ENCODE peak calls at places on chromosomes 6 and 20, in ten cellular contexts. A is RWPE1; N is heart left ventricle; R is naive thymus-derived CD4-positive, alpha-beta T cell; J is lower lobe of right lung; X is WERI-Rb-1; M is heart right ventricle; K is uterus; D is cardiac muscle cell; L is CD8-positive, alpha-beta T cell. U is an unnamed sample.

GRCh38 chr20:24949756-24950127 is 673 bp downstream of the CST7 start:
- DNase-seq in A (no peak), N (no peak), R (no peak), J (no peak), X (no peak), M (no peak), K (no peak), D (no peak), L (no peak), U (no peak)

GRCh38 chr6:107033136-107033535 is 5.1 kb downstream of the MTRES1 start:
- DNase-seq in A (no peak), N (no peak), R (no peak), J (no peak), X (no peak), M (no peak), K (no peak), D (no peak), L (no peak), U (no peak)

GRCh38 chr6:155030148-155030720 is 35.1 kb downstream of the TIAM2 start:
- DNase-seq in A (no peak), N (no peak), R (no peak), J (no peak), X (no peak), M (no peak), K (no peak), D (no peak), L (no peak), U (no peak)

GRCh38 chr20:40294747-40295146 is 394.3 kb downstream of the MAFB start:
- DNase-seq in A (no peak), N (no peak), R (no peak), J (no peak), X (no peak), M (no peak), K (no peak), D (no peak), L (no peak), U (no peak)

GRCh38 chr6:159079367-159079766 is 34.6 kb upstream of the TAGAP start:
- DNase-seq in A (no peak), N (no peak), R (no peak), J (no peak), X (no peak), M (no peak), K (no peak), D (no peak), L (no peak), U (no peak)

GRCh38 chr20:48791014-48791413 is 36.8 kb downstream of the PREX1 start:
- DNase-seq in A (no peak), N (no peak), R (no peak), J (no peak), X (no peak), M (no peak), K (no peak), D (no peak), L (no peak), U (no peak)

GRCh38 chr6:169058634-169059033 is 195.0 kb downstream of the THBS2 start:
- DNase-seq in A (no peak), N (no peak), R (no peak), J (no peak), X (no peak), M (no peak), K (no peak), D (no peak), L (no peak), U (no peak)

GRCh38 chr6:39452306-39452705 is 129.8 kb upstream of the KCNK16 start:
- DNase-seq in A (peak), N (no peak), R (no peak), J (no peak), X (no peak), M (no peak), K (no peak), D (no peak), L (no peak), U (no peak)

GRCh38 chr20:13102237-13102636 is 93.5 kb downstream of the SPTLC3 start:
- DNase-seq in A (no peak), N (no peak), R (no peak), J (no peak), X (no peak), M (no peak), K (no peak), D (no peak), L (no peak), U (no peak)

GRCh38 chr20:50367104-50367674 is 143.0 kb upstream of the PTPN1 start:
- DNase-seq in A (no peak), N (no peak), R (no peak), J (no peak), X (no peak), M (no peak), K (no peak), D (no peak), L (no peak), U (no peak)

GRCh38 chr6:53412751-53413150 is 64.0 kb upstream of the ELOVL5 start:
- DNase-seq in A (no peak), N (no peak), R (no peak), J (no peak), X (no peak), M (no peak), K (no peak), D (no peak), L (no peak), U (no peak)

GRCh38 chr6:43129434-43130194 is 41.5 kb upstream of the SRF start:
- DNase-seq in A (peak), N (no peak), R (no peak), J (no peak), X (peak), M (no peak), K (peak), D (peak), L (no peak), U (no peak)

GRCh38 chr6:1110164-1110563 is 201.7 kb upstream of the FOXQ1 start:
- DNase-seq in A (no peak), N (no peak), R (no peak), J (no peak), X (peak), M (no peak), K (no peak), D (no peak), L (no peak), U (no peak)

GRCh38 chr20:8303651-8304050 is 171.6 kb downstream of the PLCB1 start:
- DNase-seq in A (no peak), N (no peak), R (no peak), J (no peak), X (no peak), M (no peak), K (no peak), D (no peak), L (no peak), U (no peak)

GRCh38 chr20:46070215-46070910 is 19.4 kb downstream of the NCOA5 start:
- DNase-seq in A (no peak), N (no peak), R (no peak), J (no peak), X (no peak), M (no peak), K (no peak), D (no peak), L (no peak), U (no peak)

GRCh38 chr20:43963872-43964791 is 49.5 kb downstream of the TOX2 start:
- DNase-seq in A (no peak), N (peak), R (peak), J (no peak), X (no peak), M (peak), K (no peak), D (no peak), L (peak), U (no peak)

GRCh38 chr20:2507875-2508630 is 662 bp downstream of the ZNF343 start:
- DNase-seq in A (peak), N (peak), R (no peak), J (no peak), X (no peak), M (peak), K (no peak), D (no peak), L (no peak), U (no peak)

GRCh38 chr6:21003780-21004541 is 469.7 kb downstream of the CDKAL1 start:
- DNase-seq in A (peak), N (no peak), R (no peak), J (no peak), X (no peak), M (no peak), K (no peak), D (no peak), L (no peak), U (no peak)

GRCh38 chr20:41138527-41139226 is 1.3 kb downstream of the PLCG1 start:
- DNase-seq in A (peak), N (no peak), R (peak), J (no peak), X (no peak), M (peak), K (no peak), D (peak), L (no peak), U (no peak)

GRCh38 chr6:127051571-127052260 is 66.8 kb upstream of the RSPO3 start:
- DNase-seq in A (no peak), N (no peak), R (no peak), J (no peak), X (no peak), M (no peak), K (no peak), D (no peak), L (no peak), U (no peak)

GRCh38 chr6:7264041-7264440 is 49.0 kb downstream of the SSR1 start:
- DNase-seq in A (no peak), N (no peak), R (no peak), J (no peak), X (peak), M (no peak), K (no peak), D (no peak), L (no peak), U (no peak)

GRCh38 chr6:79467716-79468115 is 69.5 kb downstream of the LCA5 start:
- DNase-seq in A (no peak), N (no peak), R (no peak), J (no peak), X (no peak), M (no peak), K (no peak), D (no peak), L (no peak), U (no peak)

GRCh38 chr6:35412102-35412501 is 40.0 kb upstream of the FANCE start:
- DNase-seq in A (no peak), N (no peak), R (no peak), J (no peak), X (peak), M (no peak), K (no peak), D (no peak), L (no peak), U (no peak)

GRCh38 chr6:138970856-138971425 is 17.1 kb downstream of the REPS1 start:
- DNase-seq in A (peak), N (peak), R (no peak), J (no peak), X (no peak), M (peak), K (no peak), D (no peak), L (no peak), U (peak)

GRCh38 chr6:24899647-24900325 is 36.0 kb downstream of the RIPOR2 start:
- DNase-seq in A (no peak), N (no peak), R (peak), J (no peak), X (no peak), M (no peak), K (no peak), D (no peak), L (no peak), U (no peak)

GRCh38 chr6:158046201-158047119 is 64.8 kb downstream of the SYNJ2 start:
- DNase-seq in A (no peak), N (no peak), R (peak), J (peak), X (peak), M (no peak), K (no peak), D (no peak), L (no peak), U (no peak)

DNA sequence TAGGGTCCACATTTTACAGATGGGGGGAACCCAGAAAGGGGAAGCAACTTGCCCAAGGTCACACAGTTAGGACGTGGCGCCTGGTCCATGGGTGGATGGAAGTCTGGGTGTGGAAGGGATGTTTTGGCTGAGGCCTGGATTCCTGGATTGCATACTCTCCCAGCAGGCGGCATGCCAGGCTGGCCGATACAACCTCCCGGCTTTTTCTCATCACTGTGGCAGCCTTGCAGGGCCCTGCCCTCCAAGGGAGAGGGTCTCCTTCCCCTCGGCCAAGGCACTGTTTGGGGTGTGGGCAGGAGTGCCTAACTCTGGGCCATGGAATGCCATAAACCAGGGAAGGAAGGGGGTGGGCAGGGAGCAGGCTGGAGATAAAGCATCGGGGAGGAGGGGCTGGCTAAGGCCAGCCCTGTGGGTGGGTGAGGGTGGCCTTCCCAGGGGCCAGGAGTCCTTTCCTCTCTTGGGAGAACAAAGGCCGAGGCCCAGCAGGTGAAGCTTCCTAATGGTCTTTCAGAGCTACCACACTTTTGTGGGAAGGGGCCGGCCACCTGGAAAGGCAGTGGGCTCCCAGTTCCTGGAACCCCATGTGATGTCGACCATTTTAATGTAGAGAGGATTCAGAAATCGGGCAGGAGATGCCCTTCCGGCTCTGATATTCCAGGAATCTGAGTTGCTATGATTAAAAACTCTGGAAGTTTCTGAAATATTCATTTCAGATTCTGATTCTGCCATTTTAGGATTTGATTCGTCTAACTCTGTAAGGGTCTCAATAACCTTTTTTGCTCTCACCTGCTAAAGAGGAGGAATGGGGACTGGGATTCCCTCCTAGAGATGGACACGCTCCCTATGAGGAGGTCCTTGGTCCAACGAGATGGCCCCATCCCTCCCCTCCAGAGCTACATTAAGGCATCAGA is 4.2 kb downstream of the FOXS1 start:
- DNase-seq in A (no peak), N (no peak), R (no peak), J (no peak), X (no peak), M (no peak), K (no peak), D (no peak), L (no peak), U (no peak)
- H3K27ac ChIP-seq in A (peak), N (peak), R (no peak), J (peak), X (no peak), M (peak), K (peak), D (no peak), L (no peak), U (no peak)

GRCh38 chr20:35121186-35121585 is 25.9 kb downstream of the EDEM2 start:
- DNase-seq in A (no peak), N (peak), R (no peak), J (no peak), X (no peak), M (peak), K (no peak), D (peak), L (no peak), U (no peak)
- H3K27ac ChIP-seq in A (no peak), N (peak), R (no peak), J (no peak), X (no peak), M (peak), K (no peak), D (peak), L (no peak), U (no peak)

DNA sequence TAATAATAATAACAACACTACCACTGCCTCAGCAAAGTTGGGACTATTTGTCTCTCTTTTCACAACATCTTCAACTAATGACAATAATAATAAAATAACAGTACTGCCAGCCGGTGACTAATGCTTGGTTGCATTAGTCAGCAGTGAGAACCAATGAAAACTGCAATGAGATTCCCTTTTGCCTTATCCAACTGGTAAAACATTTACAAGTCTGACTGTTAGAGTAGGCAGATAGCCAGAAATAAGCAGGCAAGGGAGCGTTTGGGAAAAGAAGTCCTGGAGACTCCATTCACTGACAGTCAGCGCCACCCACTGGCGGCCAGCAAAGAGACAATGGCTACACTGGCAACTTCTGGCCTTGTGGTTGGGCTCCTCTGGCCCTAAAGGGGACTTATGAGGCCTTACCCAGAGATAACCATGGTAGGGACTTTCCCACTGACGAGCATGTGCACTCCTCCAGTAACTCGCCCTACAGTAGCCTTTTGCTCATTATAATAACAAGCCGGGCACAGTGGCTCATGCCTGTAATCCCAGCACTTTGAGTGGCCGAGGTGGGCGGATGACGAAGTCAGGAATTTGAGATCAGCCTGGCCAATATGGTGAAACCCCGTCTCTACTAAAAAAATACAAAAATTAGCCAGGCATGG is 3.4 kb upstream of the NSFL1C start:
- DNase-seq in A (peak), N (peak), R (no peak), J (peak), X (peak), M (peak), K (peak), D (peak), L (no peak), U (peak)
- H3K27ac ChIP-seq in A (peak), N (no peak), R (no peak), J (peak), X (no peak), M (no peak), K (no peak), D (no peak), L (no peak), U (no peak)

GRCh38 chr20:38171301-38172010 is 6.4 kb upstream of the TGM2 start:
- DNase-seq in A (no peak), N (no peak), R (no peak), J (no peak), X (peak), M (no peak), K (no peak), D (no peak), L (no peak), U (no peak)
- H3K27ac ChIP-seq in A (no peak), N (peak), R (no peak), J (no peak), X (peak), M (no peak), K (peak), D (no peak), L (no peak), U (no peak)